ENCODE peak calls at places on chromosomes 13 and 19, in four cellular contexts. B, X, F and M are unnamed samples.

GRCh38 chr13:77329133-77330008 is 2.5 kb upstream of the MYCBP2 start:
- DNase-seq in B (peak), X (peak), F (peak), M (peak)

GRCh38 chr19:35334064-35334753 is 5.2 kb downstream of the CD22 start:
- DNase-seq in B (no peak), X (no peak), F (no peak), M (no peak)

GRCh38 chr13:98422046-98422445 is 154.9 kb downstream of the STK24 start:
- DNase-seq in B (no peak), X (no peak), F (no peak), M (no peak)

GRCh38 chr13:94585543-94586101 is 10.3 kb downstream of the TGDS start:
- DNase-seq in B (no peak), X (no peak), F (no peak), M (no peak)

GRCh38 chr19:41937976-41938375 is 9.7 kb upstream of the ERFL start:
- DNase-seq in B (peak), X (no peak), F (no peak), M (no peak)

GRCh38 chr19:33465371-33465770 is 56.2 kb downstream of the PEPD start:
- DNase-seq in B (no peak), X (no peak), F (no peak), M (no peak)

GRCh38 chr19:32692727-32693061 is 1.1 kb downstream of the NUDT19 start:
- DNase-seq in B (no peak), X (no peak), F (no peak), M (no peak)

GRCh38 chr13:51816604-51817254 is 12.8 kb upstream of the DHRS12 start:
- DNase-seq in B (no peak), X (no peak), F (no peak), M (no peak)

GRCh38 chr19:46788968-46789338 is 559 bp upstream of the SLC1A5 start:
- DNase-seq in B (no peak), X (no peak), F (no peak), M (no peak)

GRCh38 chr19:57632987-57633831 is at the start of gene ZNF211:
- DNase-seq in B (peak), X (peak), F (peak), M (peak)

GRCh38 chr13:41059896-41060722 is 1.2 kb upstream of the WBP4 start:
- DNase-seq in B (peak), X (peak), F (peak), M (peak)

GRCh38 chr19:47075941-47076340 is 27.5 kb upstream of the TMEM160 start:
- DNase-seq in B (no peak), X (no peak), F (no peak), M (no peak)

GRCh38 chr13:107864543-107865460 is 350.5 kb downstream of the LIG4 start:
- DNase-seq in B (peak), X (no peak), F (no peak), M (peak)

GRCh38 chr19:18674616-18675015 is 8.9 kb upstream of the CRTC1 start:
- DNase-seq in B (peak), X (no peak), F (no peak), M (no peak)

GRCh38 chr19:41597600-41598041 is 21.7 kb downstream of the CEACAM21 start:
- DNase-seq in B (peak), X (peak), F (peak), M (peak)

GRCh38 chr19:46967578-46968018 is 52.0 kb upstream of the NPAS1 start:
- DNase-seq in B (no peak), X (no peak), F (no peak), M (no peak)

GRCh38 chr13:112205990-112206389 is 139.0 kb downstream of the SOX1 start:
- DNase-seq in B (no peak), X (no peak), F (no peak), M (no peak)

GRCh38 chr19:35311901-35312665 is 16.9 kb upstream of the CD22 start:
- DNase-seq in B (no peak), X (no peak), F (no peak), M (no peak)

GRCh38 chr13:40069173-40070044 is 413.9 kb downstream of the COG6 start:
- DNase-seq in B (peak), X (peak), F (no peak), M (peak)

GRCh38 chr19:10855879-10856522 is 7.8 kb downstream of the C19orf38 start:
- DNase-seq in B (peak), X (peak), F (no peak), M (no peak)

GRCh38 chr19:18205180-18205915 is 1.5 kb upstream of the RAB3A start:
- DNase-seq in B (peak), X (peak), F (no peak), M (peak)

GRCh38 chr13:49298903-49299605 is 51.3 kb downstream of the CDADC1 start:
- DNase-seq in B (no peak), X (peak), F (no peak), M (no peak)

GRCh38 chr13:60654405-60654804 is 257.4 kb downstream of the TDRD3 start:
- DNase-seq in B (no peak), X (no peak), F (no peak), M (peak)

GRCh38 chr13:41694902-41695301 is 237.6 kb downstream of the RGCC start:
- DNase-seq in B (no peak), X (no peak), F (peak), M (no peak)

GRCh38 chr19:2970201-2970838 is 7.0 kb upstream of the TLE6 start:
- DNase-seq in B (no peak), X (no peak), F (no peak), M (peak)

GRCh38 chr19:38554676-38555141 is 63.0 kb downstream of the MAP4K1 start:
- DNase-seq in B (no peak), X (no peak), F (peak), M (no peak)

GRCh38 chr13:107035778-107036177 is 467.8 kb upstream of the ARGLU1 start:
- DNase-seq in B (no peak), X (no peak), F (no peak), M (no peak)

GRCh38 chr13:21812192-21812626 is 141.3 kb downstream of the FGF9 start:
- DNase-seq in B (no peak), X (no peak), F (no peak), M (no peak)

GRCh38 chr19:7415163-7415856 is 66.6 kb downstream of the ARHGEF18 start:
- DNase-seq in B (no peak), X (no peak), F (no peak), M (no peak)

GRCh38 chr19:40614595-40615411 is 13.6 kb downstream of the LTBP4 start:
- DNase-seq in B (peak), X (peak), F (peak), M (peak)

GRCh38 chr13:80529734-80530133 is 188.8 kb upstream of the SPRY2 start:
- DNase-seq in B (no peak), X (no peak), F (no peak), M (no peak)

GRCh38 chr19:11164879-11165406 is 9.4 kb upstream of the SPC24 start:
- DNase-seq in B (no peak), X (no peak), F (no peak), M (no peak)

GRCh38 chr13:71699342-71699741 is 167.7 kb downstream of the DACH1 start:
- DNase-seq in B (no peak), X (no peak), F (no peak), M (no peak)

GRCh38 chr19:44848036-44848804 is 2.1 kb downstream of the NECTIN2 start:
- DNase-seq in B (peak), X (peak), F (no peak), M (no peak)
- TF ChIP-seq JUND in B (no peak), X (no peak), F (no peak), M (no peak)

GRCh38 chr19:871446-872265 is 12.2 kb downstream of the CFD start:
- DNase-seq in B (peak), X (peak), F (no peak), M (no peak)
- TF ChIP-seq JUND in B (no peak), X (no peak), F (no peak), M (no peak)

DNA sequence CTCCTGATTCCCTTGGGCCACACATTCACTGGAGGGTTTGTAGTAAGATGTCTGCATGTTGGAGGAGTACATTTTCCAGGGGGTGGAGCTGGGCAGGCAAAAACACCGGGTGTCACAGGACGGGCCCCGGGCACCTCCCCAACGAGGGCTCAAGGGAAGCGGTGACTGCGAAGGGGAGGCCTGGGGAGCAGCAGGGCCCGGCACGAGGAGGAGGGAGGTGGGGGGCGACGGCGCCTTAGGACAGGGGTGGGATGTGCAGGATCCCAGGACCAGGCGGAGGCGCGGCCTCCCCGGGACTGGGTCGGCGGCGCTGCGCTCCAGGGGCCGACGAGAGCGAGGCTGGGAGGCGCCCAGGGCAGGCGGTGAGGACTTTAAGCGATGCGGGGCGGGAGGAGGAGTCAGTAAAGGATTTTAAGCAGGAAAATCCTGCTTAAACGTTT is 501 bp downstream of the ZNF160 start:
- DNase-seq in B (peak), X (no peak), F (no peak), M (peak)
- TF ChIP-seq JUND in B (no peak), X (no peak), F (no peak), M (no peak)

GRCh38 chr19:30668521-30669155 is 296.5 kb downstream of the ZNF536 start:
- DNase-seq in B (no peak), X (no peak), F (no peak), M (no peak)

GRCh38 chr19:30670562-30671513 is 298.7 kb downstream of the ZNF536 start:
- DNase-seq in B (no peak), X (no peak), F (no peak), M (no peak)

GRCh38 chr19:30670011-30670329 is 297.8 kb downstream of the ZNF536 start:
- DNase-seq in B (no peak), X (no peak), F (no peak), M (no peak)

GRCh38 chr19:30667746-30668145 is 295.6 kb downstream of the ZNF536 start:
- DNase-seq in B (no peak), X (no peak), F (no peak), M (no peak)

DNA sequence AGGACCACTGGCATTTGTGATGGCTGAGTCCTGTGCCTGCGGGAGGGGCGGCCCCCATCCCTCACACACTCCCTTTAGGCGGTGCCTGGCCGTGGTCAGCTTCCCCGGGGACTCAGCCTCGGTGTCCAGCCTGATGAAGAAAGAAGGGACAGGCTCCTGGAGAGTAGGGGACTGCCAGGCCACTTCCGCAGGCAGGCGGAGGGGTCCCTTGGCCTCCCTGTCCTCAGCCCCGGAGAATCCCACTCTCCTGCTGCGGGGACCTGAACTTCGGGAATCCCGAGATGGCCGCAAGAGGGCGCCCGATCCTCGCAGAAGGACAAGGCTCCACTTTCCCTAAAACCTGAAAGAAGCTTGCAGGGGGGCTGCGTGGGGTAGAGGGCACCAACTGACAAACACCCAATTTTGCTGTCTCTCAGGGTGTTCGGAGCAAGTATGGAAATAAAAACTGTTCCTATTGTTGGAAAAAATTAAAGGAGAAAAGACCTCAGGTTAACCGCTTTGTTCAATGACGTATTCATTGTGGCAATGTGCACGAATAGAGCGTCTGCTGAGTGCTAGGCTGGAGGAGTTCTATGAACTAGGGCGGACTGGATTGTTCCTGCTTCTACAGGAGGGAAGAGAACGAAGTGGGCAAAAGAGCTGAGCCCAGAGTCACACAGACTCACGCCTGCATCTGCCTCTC is 297.3 kb downstream of the ZNF536 start:
- DNase-seq in B (peak), X (peak), F (no peak), M (peak)
- TF ChIP-seq JUND in B (no peak), X (no peak), F (no peak), M (no peak)

DNA sequence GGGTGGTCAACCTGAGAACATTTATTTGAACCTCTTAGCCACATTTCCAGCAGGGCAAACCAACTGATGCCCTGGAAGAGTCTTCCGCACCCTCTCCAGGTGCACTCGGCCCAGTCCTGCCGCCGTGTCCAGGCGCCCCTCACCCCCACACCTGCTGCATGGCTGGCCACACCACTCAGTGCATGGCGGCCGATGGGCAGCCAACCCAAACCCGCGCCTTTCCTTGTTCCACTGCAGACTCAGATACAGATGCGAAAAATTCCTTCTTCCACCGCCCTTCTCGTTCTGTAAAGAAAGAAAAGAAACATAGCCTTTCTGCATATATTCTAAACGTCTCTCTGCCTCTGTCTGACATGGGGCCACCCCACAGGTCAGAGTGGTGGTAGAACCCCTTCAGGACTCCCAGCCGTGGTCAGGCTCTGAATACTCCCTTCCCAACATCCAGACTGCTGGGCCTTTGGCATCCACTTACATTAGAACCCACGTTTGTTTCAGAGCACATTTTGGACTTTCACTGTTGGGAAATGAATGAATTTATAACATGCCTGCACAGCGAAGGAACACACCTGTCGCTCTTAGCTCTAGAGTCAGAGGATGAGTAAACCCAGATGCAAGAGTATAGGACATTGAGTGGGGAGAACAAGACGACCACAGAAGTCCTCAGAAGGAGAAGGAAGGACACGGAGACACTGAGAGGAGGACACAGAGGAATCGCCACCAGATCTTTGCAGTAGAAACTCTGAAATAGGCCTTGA is 31.1 kb downstream of the SHISA2 start:
- DNase-seq in B (no peak), X (peak), F (no peak), M (no peak)
- TF ChIP-seq JUND in B (no peak), X (no peak), F (no peak), M (no peak)

DNA sequence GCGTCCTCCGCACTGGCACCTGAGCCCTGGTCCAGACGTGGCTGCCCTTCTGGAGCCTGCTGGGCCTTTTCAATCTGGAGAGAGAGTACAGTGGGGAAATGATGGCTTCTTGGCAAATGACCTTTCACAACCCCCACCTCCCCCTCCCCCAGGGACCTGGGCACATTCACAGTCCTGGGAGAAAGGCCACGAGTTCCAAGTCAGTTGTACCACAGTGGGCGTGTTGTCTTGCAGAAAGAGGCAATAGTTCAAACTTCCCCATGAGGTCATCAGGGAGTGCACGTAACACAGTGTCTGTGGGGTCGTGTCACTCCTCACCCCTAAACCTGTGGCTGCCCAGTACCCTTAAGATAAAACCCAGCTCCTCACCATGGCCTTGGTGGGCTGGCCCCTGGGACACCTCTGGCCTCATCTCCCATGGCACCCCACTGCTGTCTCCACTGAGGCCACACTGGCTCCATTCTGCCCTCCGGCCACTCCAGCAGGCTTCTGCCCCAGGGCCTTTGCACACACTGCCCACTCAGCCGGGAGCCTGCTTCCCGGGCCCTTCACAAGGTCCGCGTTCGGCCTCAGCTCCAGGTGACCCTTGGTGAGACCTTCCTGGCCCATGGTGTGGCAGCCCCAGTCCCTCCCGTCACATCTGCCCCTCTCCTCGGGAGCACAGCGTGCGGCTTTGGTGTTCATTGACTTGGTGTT is 13.3 kb downstream of the PLIN4 start:
- DNase-seq in B (no peak), X (no peak), F (no peak), M (no peak)
- TF ChIP-seq JUND in B (no peak), X (no peak), F (no peak), M (no peak)

DNA sequence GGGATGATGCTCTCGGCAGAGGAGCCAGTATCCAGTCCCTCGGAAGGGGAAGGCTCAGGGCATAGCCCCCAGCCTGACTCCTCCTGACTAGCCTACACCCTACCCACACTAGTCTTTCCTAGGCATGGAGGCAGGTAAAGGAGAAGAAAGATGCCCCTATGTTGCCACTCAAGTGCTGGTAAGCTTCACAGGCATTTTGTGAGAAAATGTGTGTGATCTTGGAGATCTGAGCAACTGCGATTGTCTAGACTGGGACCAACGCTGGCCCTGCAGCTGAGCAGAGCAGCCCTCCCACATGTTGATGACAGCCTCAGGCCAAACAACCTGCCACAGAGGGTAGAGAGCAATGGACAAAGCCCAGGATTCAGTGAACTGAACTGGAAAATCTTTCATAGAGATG is 11.7 kb upstream of the ATP12A start:
- DNase-seq in B (no peak), X (no peak), F (no peak), M (no peak)
- TF ChIP-seq JUND in B (no peak), X (no peak), F (no peak), M (no peak)

GRCh38 chr13:23901365-23901764 is 4.1 kb upstream of the C1QTNF9B start:
- DNase-seq in B (no peak), X (no peak), F (no peak), M (no peak)
- TF ChIP-seq JUND in B (no peak), X (no peak), F (no peak), M (no peak)

DNA sequence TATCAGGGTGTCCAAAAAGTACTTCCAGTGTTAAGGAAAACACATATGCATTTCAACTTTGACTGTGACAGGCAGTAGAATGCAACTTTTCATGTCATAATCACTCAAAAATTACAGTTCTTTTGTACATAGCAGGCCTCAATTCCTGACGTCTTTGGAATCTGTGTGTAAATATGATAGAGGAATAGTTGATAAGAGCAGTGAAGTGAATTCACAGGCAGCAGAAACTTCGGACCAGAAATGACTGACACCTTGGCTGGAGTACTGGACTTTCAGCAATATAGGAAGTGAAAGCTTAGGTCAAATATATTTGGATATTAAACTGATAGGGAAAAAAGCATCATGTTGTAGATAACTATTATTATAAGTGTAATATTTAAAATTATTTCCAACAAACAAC is 1741.2 kb upstream of the PCDH20 start:
- DNase-seq in B (no peak), X (no peak), F (no peak), M (no peak)
- TF ChIP-seq JUND in B (no peak), X (no peak), F (no peak), M (no peak)

GRCh38 chr13:96819375-96819774 is 174.9 kb downstream of the OXGR1 start:
- DNase-seq in B (no peak), X (no peak), F (no peak), M (no peak)

GRCh38 chr13:96816261-96816660 is 178.0 kb downstream of the OXGR1 start:
- DNase-seq in B (no peak), X (no peak), F (no peak), M (no peak)

GRCh38 chr13:96821381-96821780 is 172.9 kb downstream of the OXGR1 start:
- DNase-seq in B (no peak), X (no peak), F (no peak), M (no peak)

GRCh38 chr13:96816874-96817273 is 177.4 kb downstream of the OXGR1 start:
- DNase-seq in B (no peak), X (peak), F (no peak), M (no peak)

GRCh38 chr13:96817336-96817941 is 176.8 kb downstream of the OXGR1 start:
- DNase-seq in B (peak), X (no peak), F (no peak), M (peak)
- TF ChIP-seq JUND in B (no peak), X (no peak), F (no peak), M (no peak)